ENCODE peak calls at places on chromosomes 5 and 9, in four cellular contexts. One of them, this sample, is unnamed.

GRCh38 chr5:151093476-151093889 is 12.6 kb upstream of the TNIP1 start:
- DNase-seq in NCI-H345: no peak
- DNase-seq in activated naive CD4-positive, alpha-beta T cell treated with anti-CD3 and anti-CD28 coated beads for 36 hours: no peak
- DNase-seq in Jurkat, Clone E6-1: peak; percentile 28
- DNase-seq in this sample: no peak

GRCh38 chr5:75460947-75461346 is 50.5 kb downstream of the CERT1 start:
- DNase-seq in NCI-H345: peak; percentile 24
- DNase-seq in activated naive CD4-positive, alpha-beta T cell treated with anti-CD3 and anti-CD28 coated beads for 36 hours: no peak
- DNase-seq in Jurkat, Clone E6-1: no peak
- DNase-seq in this sample: no peak

GRCh38 chr5:177366528-177367322 is 9.0 kb downstream of the RGS14 start:
- DNase-seq in NCI-H345: peak; percentile 42
- DNase-seq in activated naive CD4-positive, alpha-beta T cell treated with anti-CD3 and anti-CD28 coated beads for 36 hours: no peak
- DNase-seq in Jurkat, Clone E6-1: no peak
- DNase-seq in this sample: no peak

GRCh38 chr9:16262467-16263261 is 607.8 kb downstream of the BNC2 start:
- DNase-seq in NCI-H345: peak; percentile 76
- DNase-seq in activated naive CD4-positive, alpha-beta T cell treated with anti-CD3 and anti-CD28 coated beads for 36 hours: no peak
- DNase-seq in Jurkat, Clone E6-1: no peak
- DNase-seq in this sample: no peak

GRCh38 chr9:136996361-136997281 is at the start of gene CLIC3:
- DNase-seq in NCI-H345: peak; percentile 28
- DNase-seq in activated naive CD4-positive, alpha-beta T cell treated with anti-CD3 and anti-CD28 coated beads for 36 hours: no peak
- DNase-seq in Jurkat, Clone E6-1: peak; percentile 51
- DNase-seq in this sample: peak; percentile 47

GRCh38 chr5:68406344-68406743 is 190.8 kb downstream of the PIK3R1 start:
- DNase-seq in NCI-H345: no peak
- DNase-seq in activated naive CD4-positive, alpha-beta T cell treated with anti-CD3 and anti-CD28 coated beads for 36 hours: peak; percentile 41
- DNase-seq in Jurkat, Clone E6-1: peak; percentile 67
- DNase-seq in this sample: no peak

GRCh38 chr9:127877566-127877998 is at the start of gene AK1:
- DNase-seq in NCI-H345: peak; percentile 76
- DNase-seq in activated naive CD4-positive, alpha-beta T cell treated with anti-CD3 and anti-CD28 coated beads for 36 hours: no peak
- DNase-seq in Jurkat, Clone E6-1: no peak
- DNase-seq in this sample: no peak

GRCh38 chr5:54547711-54548250 is 30.2 kb downstream of the SNX18 start:
- DNase-seq in NCI-H345: no peak
- DNase-seq in activated naive CD4-positive, alpha-beta T cell treated with anti-CD3 and anti-CD28 coated beads for 36 hours: no peak
- DNase-seq in Jurkat, Clone E6-1: no peak
- DNase-seq in this sample: no peak

GRCh38 chr5:180643191-180643851 is 6.1 kb downstream of the FLT4 start:
- DNase-seq in NCI-H345: no peak
- DNase-seq in activated naive CD4-positive, alpha-beta T cell treated with anti-CD3 and anti-CD28 coated beads for 36 hours: no peak
- DNase-seq in Jurkat, Clone E6-1: no peak
- DNase-seq in this sample: peak; percentile 6

GRCh38 chr5:172441262-172441751 is 13.0 kb downstream of the SH3PXD2B start:
- DNase-seq in NCI-H345: no peak
- DNase-seq in activated naive CD4-positive, alpha-beta T cell treated with anti-CD3 and anti-CD28 coated beads for 36 hours: no peak
- DNase-seq in Jurkat, Clone E6-1: no peak
- DNase-seq in this sample: no peak